ENCODE peak calls at places on chromosomes 2 and 18, in six cellular contexts. A is PC-3, Y is HEK293T, G is Calu3, Q is WERI-Rb-1, I is omental fat pad. E is an unnamed sample.

GRCh38 chr2:216671081-216671411 is 24.3 kb downstream of the IGFBP5 start:
- DNase-seq in Q (no peak), G (no peak), I (no peak), Y (no peak), A (no peak), E (no peak)

GRCh38 chr18:64405161-64405560 is 256.3 kb upstream of the LINC00305 start:
- DNase-seq in Q (no peak), I (no peak), G (no peak), A (no peak), Y (no peak), E (no peak)

GRCh38 chr2:16034151-16034974 is 94.0 kb downstream of the MYCN start:
- DNase-seq in Q (peak), G (peak), Y (peak), I (no peak), A (no peak), E (no peak)

GRCh38 chr2:3151153-3151918 is 226.3 kb downstream of the EIPR1 start:
- DNase-seq in Q (peak), G (no peak), Y (no peak), I (no peak), A (no peak), E (no peak)

GRCh38 chr2:232913903-232914302 is 43.8 kb downstream of the SNORC start:
- DNase-seq in Y (no peak), Q (no peak), I (no peak), G (no peak), A (no peak), E (no peak)

GRCh38 chr2:128601298-128602037 is 282.8 kb upstream of the HS6ST1 start:
- DNase-seq in G (no peak), Q (no peak), A (no peak), Y (no peak), I (no peak), E (no peak)

GRCh38 chr2:7034313-7034712 is 117.1 kb downstream of the RNF144A start:
- DNase-seq in Q (peak), I (no peak), G (no peak), A (peak), Y (no peak), E (no peak)

GRCh38 chr2:71608034-71608433 is 154.7 kb downstream of the DYSF start:
- DNase-seq in I (peak), G (no peak), A (no peak), Q (peak), Y (no peak), E (no peak)

GRCh38 chr2:151972176-151973012 is 126.5 kb downstream of the CACNB4 start:
- DNase-seq in G (no peak), I (no peak), Q (no peak), Y (no peak), A (no peak), E (no peak)

GRCh38 chr18:74694436-74694835 is 96.8 kb downstream of the ZNF407 start:
- DNase-seq in Y (no peak), I (no peak), G (no peak), Q (no peak), A (no peak), E (no peak)

GRCh38 chr2:160407393-160408204 is 86.0 kb downstream of the RBMS1 start:
- DNase-seq in I (no peak), Y (peak), G (peak), Q (peak), A (peak), E (no peak)

GRCh38 chr2:223602972-223603371 is 811 bp upstream of the SCG2 start:
- DNase-seq in Q (no peak), G (no peak), A (no peak), Y (no peak), I (no peak), E (no peak)

GRCh38 chr18:21303445-21303844 is 61.4 kb downstream of the GREB1L start:
- DNase-seq in G (no peak), A (no peak), I (no peak), Y (no peak), Q (no peak), E (no peak)

GRCh38 chr2:196275646-196276352 is 104.4 kb upstream of the STK17B start:
- DNase-seq in A (peak), G (no peak), I (no peak), Q (no peak), Y (no peak), E (no peak)

GRCh38 chr2:216107760-216108159 is 1.4 kb upstream of the XRCC5 start:
- DNase-seq in A (no peak), Y (no peak), G (no peak), Q (peak), I (no peak), E (no peak)

GRCh38 chr2:241963223-241963622 is 93.7 kb downstream of the RTP5 start:
- DNase-seq in Q (no peak), Y (no peak), A (no peak), G (no peak), I (no peak), E (no peak)

GRCh38 chr2:39696072-39696471 is 30.4 kb downstream of the TMEM178A start:
- DNase-seq in I (no peak), G (peak), A (no peak), Y (peak), Q (no peak), E (no peak)

GRCh38 chr2:48940606-48941005 is 185.1 kb upstream of the LHCGR start:
- DNase-seq in Y (no peak), I (no peak), Q (no peak), G (no peak), A (no peak), E (no peak)

GRCh38 chr2:158099716-158100115 is 2.0 kb upstream of the UPP2 start:
- DNase-seq in G (peak), Y (no peak), I (no peak), Q (no peak), A (peak), E (no peak)

GRCh38 chr2:108029912-108030311 is 43.6 kb downstream of the SLC5A7 start:
- DNase-seq in Y (no peak), I (no peak), Q (no peak), G (no peak), A (no peak), E (no peak)

E was measured in tibial nerve.